ENCODE peak calls at places on chromosomes 1 and 21, in four cellular contexts. W is suprapubic skin, I is fibroblast of lung, D is lung. S is an unnamed sample. For H3K9me3, the result is how much of the 10 kb centered on the place peaks cover.

GRCh38 chr1:44576456-44577150 is 97.7 kb downstream of the TMEM53 start:
- DNase-seq in I (no peak), D (no peak), W (no peak), S (no peak)

GRCh38 chr1:58815680-58816071 is 31.8 kb upstream of the JUN start:
- DNase-seq in D (no peak), W (no peak), I (no peak), S (no peak)

GRCh38 chr1:12634156-12634555 is 9.7 kb upstream of the AADACL4 start:
- DNase-seq in I (no peak), D (no peak), W (no peak), S (no peak)

GRCh38 chr1:114618606-114619005 is 37.2 kb upstream of the BCAS2 start:
- DNase-seq in W (no peak), D (no peak), I (no peak), S (no peak)

GRCh38 chr21:27213328-27213727 is 246.4 kb upstream of the ADAMTS5 start:
- DNase-seq in I (no peak), D (no peak), W (no peak), S (no peak)

GRCh38 chr1:190205713-190206112 is 272.0 kb downstream of the BRINP3 start:
- DNase-seq in D (no peak), I (peak), W (no peak), S (no peak)

GRCh38 chr1:160618763-160619274 is 28.0 kb downstream of the SLAMF1 start:
- DNase-seq in I (no peak), W (no peak), D (no peak), S (no peak)

GRCh38 chr1:32273389-32274208 is 18.3 kb upstream of the HDAC1 start:
- DNase-seq in D (no peak), W (no peak), I (peak), S (no peak)

GRCh38 chr1:13723810-13724209 is 23.8 kb downstream of the PRDM2 start:
- DNase-seq in W (no peak), D (peak), I (no peak), S (no peak)

GRCh38 chr1:25871704-25872494 is 3.6 kb downstream of the PAQR7 start:
- DNase-seq in I (no peak), D (peak), W (no peak), S (peak)

DNA sequence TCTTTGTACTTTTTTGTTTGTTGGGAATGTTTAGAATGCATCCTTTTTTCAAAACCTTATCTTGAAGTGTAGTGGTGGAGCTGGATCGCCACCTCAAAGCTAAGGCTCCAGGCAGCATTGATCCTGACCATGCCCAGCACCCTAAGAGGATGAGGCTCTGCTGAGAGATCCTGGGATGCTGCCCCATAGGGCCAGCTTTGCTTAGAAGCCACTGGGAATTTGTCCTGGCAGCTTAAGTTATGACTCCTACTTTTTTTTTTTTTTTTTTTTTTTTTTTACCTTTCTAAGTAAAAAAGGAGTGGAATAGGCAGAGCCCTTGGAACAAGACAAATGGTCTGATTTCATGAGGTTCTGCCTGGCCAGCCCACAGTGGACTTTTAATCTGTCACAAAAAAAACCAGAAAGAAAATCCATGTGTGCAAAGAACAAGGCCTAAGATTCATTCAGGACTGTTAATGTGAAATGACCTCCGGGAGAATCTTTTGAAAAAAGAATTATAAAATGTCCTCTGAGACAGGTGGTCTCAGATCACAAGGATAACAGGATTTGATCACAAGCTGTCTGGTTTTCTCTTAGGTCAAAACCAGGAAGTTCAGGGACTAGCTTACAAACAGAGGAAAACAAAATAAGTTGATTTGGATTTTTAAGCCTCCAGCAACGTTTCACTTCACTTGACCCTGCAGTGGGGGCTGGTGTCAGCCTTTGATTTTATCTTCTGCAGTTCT is 26.0 kb upstream of the RAP1A start:
- DNase-seq in I (peak), W (no peak), D (no peak), S (no peak)
- H3K4me3 ChIP-seq in I (no peak), W (no peak), D (no peak), S (peak)

GRCh38 chr1:80536464-80536863 is 1264.3 kb upstream of the ADGRL2 start:
- DNase-seq in D (no peak), W (no peak), I (no peak), S (no peak)
- H3K9me3 ChIP-seq in D (under half), W (under half), I (under half), S (under half)

DNA sequence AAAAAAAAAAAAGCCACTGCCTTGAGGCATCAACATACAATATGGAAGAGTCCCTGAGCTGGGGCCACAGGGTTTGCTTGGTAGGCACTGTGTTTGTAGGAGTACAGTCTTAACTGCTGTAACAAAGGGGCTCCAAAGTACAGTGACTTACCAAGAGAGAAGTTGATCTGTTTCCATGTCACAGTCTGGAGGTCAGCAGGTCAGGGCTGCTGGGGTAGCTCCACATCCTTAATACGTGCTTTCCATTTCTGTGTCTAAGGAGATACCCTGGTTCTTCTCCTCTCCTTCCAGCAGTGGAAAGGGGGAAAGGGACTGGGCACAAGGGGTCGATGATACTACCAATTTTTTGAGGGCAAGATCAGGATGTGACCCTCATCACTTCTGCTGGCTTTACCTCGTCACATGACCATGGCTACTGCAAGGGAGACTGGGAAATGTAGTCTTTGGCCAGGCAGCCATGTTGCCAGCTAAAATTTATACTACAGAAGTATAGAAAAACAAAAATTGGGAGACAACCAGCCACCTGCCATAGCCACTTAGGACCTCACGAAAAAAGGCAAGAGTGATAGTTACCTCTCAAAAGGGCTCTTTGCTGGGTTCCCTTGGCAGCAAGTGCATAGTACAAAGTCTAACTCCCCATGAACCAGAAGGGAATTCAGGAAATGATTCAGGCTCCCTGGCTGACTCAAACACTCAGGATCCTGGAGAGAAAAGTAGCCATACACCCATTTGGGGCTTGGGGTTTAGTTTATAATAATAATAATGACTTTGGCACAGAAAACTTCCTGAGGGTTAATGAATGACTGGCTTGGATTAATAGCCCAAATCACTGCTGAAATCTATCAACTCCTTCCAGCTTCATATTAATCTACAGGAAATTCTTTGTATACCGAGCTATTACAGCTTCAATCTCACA is 52.7 kb upstream of the ATP5PO start:
- DNase-seq in W (no peak), D (no peak), I (peak), S (no peak)
- H3K4me3 ChIP-seq in W (no peak), D (no peak), I (no peak), S (no peak)

DNA sequence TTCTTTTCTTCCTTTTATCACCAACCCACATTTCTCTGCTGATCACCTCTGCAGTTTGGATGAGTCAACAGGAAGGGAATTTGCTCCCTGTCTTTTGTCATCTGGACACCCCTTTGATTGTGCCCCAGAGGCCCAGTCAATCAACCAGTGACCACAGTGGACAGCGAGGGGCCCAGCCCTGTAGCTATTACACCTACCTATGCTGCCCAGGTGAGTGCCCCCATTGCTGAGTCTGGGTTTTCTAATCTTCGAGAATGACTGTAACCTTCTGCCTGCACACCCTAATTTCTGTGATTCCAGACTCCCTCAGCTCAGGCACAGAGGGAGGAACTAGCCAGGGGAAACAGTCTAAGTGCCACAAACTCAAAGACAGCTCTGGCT is 310.9 kb downstream of the AJAP1 start:
- DNase-seq in D (no peak), W (no peak), I (no peak), S (no peak)
- H3K9me3 ChIP-seq in D (under half), W (under half), I (under half), S (under half)

GRCh38 chr1:14739433-14739832 is 140.9 kb downstream of the KAZN start:
- DNase-seq in I (no peak), D (no peak), W (no peak), S (no peak)
- H3K4me3 ChIP-seq in I (no peak), D (no peak), W (no peak), S (no peak)

GRCh38 chr21:44419679-44420078 is 35.6 kb upstream of the LRRC3 start:
- DNase-seq in W (no peak), I (no peak), D (no peak), S (no peak)

GRCh38 chr21:44418108-44418875 is 37.0 kb upstream of the LRRC3 start:
- DNase-seq in W (peak), D (no peak), I (no peak), S (no peak)

GRCh38 chr21:44421901-44422840 is 33.1 kb upstream of the LRRC3 start:
- DNase-seq in W (peak), D (no peak), I (no peak), S (no peak)

GRCh38 chr21:44418876-44419230 is 36.5 kb upstream of the LRRC3 start:
- DNase-seq in D (no peak), W (no peak), I (no peak), S (no peak)

GRCh38 chr21:44420416-44421205 is 34.7 kb upstream of the LRRC3 start:
- DNase-seq in I (no peak), W (peak), D (no peak), S (no peak)
- H3K9me3 ChIP-seq in I (under half), W (under half), D (under half), S (under half)